ENCODE peak calls at places on chromosomes 2 and 18, in four cellular contexts. One of them, this sample, is unnamed.

GRCh38 chr2:109229094-109229675 is 100.2 kb downstream of the SH3RF3 start:
- DNase-seq in lower lobe of right lung: no peak
- DNase-seq in heart right ventricle: no peak
- DNase-seq in endothelial cell: no peak
- DNase-seq in this sample: no peak

GRCh38 chr2:42929985-42930581 is 137.7 kb upstream of the HAAO start:
- DNase-seq in lower lobe of right lung: no peak
- DNase-seq in heart right ventricle: peak
- DNase-seq in endothelial cell: no peak
- DNase-seq in this sample: no peak

GRCh38 chr2:190641469-190641868 is 7.4 kb upstream of the NAB1 start:
- DNase-seq in lower lobe of right lung: no peak
- DNase-seq in heart right ventricle: no peak
- DNase-seq in endothelial cell: no peak
- DNase-seq in this sample: no peak

GRCh38 chr2:162244559-162245031 is 1.4 kb upstream of the FAP start:
- DNase-seq in lower lobe of right lung: peak
- DNase-seq in heart right ventricle: no peak
- DNase-seq in endothelial cell: no peak
- DNase-seq in this sample: no peak

GRCh38 chr2:186603208-186603765 is 13.4 kb downstream of the ITGAV start:
- DNase-seq in lower lobe of right lung: no peak
- DNase-seq in heart right ventricle: no peak
- DNase-seq in endothelial cell: no peak
- DNase-seq in this sample: no peak

GRCh38 chr2:121910139-121910538 is 154.7 kb downstream of the TSN start:
- DNase-seq in lower lobe of right lung: no peak
- DNase-seq in heart right ventricle: no peak
- DNase-seq in endothelial cell: no peak
- DNase-seq in this sample: no peak

GRCh38 chr2:101616411-101616810 is 81.1 kb upstream of the MAP4K4 start:
- DNase-seq in lower lobe of right lung: no peak
- DNase-seq in heart right ventricle: no peak
- DNase-seq in endothelial cell: no peak
- DNase-seq in this sample: no peak

GRCh38 chr2:54303631-54304030 is 47.6 kb upstream of the TSPYL6 start:
- DNase-seq in lower lobe of right lung: no peak
- DNase-seq in heart right ventricle: no peak
- DNase-seq in endothelial cell: no peak
- DNase-seq in this sample: no peak

GRCh38 chr2:6919912-6920905 is 3.0 kb downstream of the RNF144A start:
- DNase-seq in lower lobe of right lung: no peak
- DNase-seq in heart right ventricle: no peak
- DNase-seq in endothelial cell: no peak
- DNase-seq in this sample: no peak

GRCh38 chr2:26970928-26971627 is 641 bp downstream of the MAPRE3 start:
- DNase-seq in lower lobe of right lung: no peak
- DNase-seq in heart right ventricle: peak
- DNase-seq in endothelial cell: no peak
- DNase-seq in this sample: no peak

GRCh38 chr2:27973592-27973991 is 83.1 kb downstream of the BABAM2 start:
- DNase-seq in lower lobe of right lung: no peak
- DNase-seq in heart right ventricle: no peak
- DNase-seq in endothelial cell: no peak
- DNase-seq in this sample: no peak
- TF ChIP-seq CTCF in lower lobe of right lung: no peak
- TF ChIP-seq CTCF in heart right ventricle: no peak
- TF ChIP-seq CTCF in endothelial cell: no peak
- TF ChIP-seq CTCF in this sample: no peak

GRCh38 chr18:47500930-47501329 is 249.5 kb upstream of the SKOR2 start:
- DNase-seq in lower lobe of right lung: no peak
- DNase-seq in heart right ventricle: no peak
- DNase-seq in endothelial cell: no peak
- DNase-seq in this sample: no peak
- TF ChIP-seq CTCF in lower lobe of right lung: no peak
- TF ChIP-seq CTCF in heart right ventricle: no peak
- TF ChIP-seq CTCF in endothelial cell: no peak
- TF ChIP-seq CTCF in this sample: no peak

GRCh38 chr2:207283356-207283755 is 117.6 kb upstream of the KLF7 start:
- DNase-seq in lower lobe of right lung: peak
- DNase-seq in heart right ventricle: no peak
- DNase-seq in endothelial cell: no peak
- DNase-seq in this sample: no peak
- TF ChIP-seq CTCF in lower lobe of right lung: peak
- TF ChIP-seq CTCF in heart right ventricle: no peak
- TF ChIP-seq CTCF in endothelial cell: no peak
- TF ChIP-seq CTCF in this sample: no peak

GRCh38 chr2:163884416-163884815 is 148.6 kb upstream of the FIGN start:
- DNase-seq in lower lobe of right lung: no peak
- DNase-seq in heart right ventricle: no peak
- DNase-seq in endothelial cell: no peak
- DNase-seq in this sample: no peak

GRCh38 chr2:163877316-163877715 is 141.5 kb upstream of the FIGN start:
- DNase-seq in lower lobe of right lung: no peak
- DNase-seq in heart right ventricle: no peak
- DNase-seq in endothelial cell: no peak
- DNase-seq in this sample: no peak

GRCh38 chr2:163878718-163879117 is 142.9 kb upstream of the FIGN start:
- DNase-seq in lower lobe of right lung: no peak
- DNase-seq in heart right ventricle: no peak
- DNase-seq in endothelial cell: peak
- DNase-seq in this sample: no peak
- TF ChIP-seq CTCF in lower lobe of right lung: peak
- TF ChIP-seq CTCF in heart right ventricle: no peak
- TF ChIP-seq CTCF in endothelial cell: peak
- TF ChIP-seq CTCF in this sample: peak

GRCh38 chr2:201621293-201621999 is 21.9 kb downstream of the TMEM237 start:
- DNase-seq in lower lobe of right lung: no peak
- DNase-seq in heart right ventricle: no peak
- DNase-seq in endothelial cell: no peak
- DNase-seq in this sample: no peak

GRCh38 chr2:201622306-201622705 is 21.0 kb downstream of the TMEM237 start:
- DNase-seq in lower lobe of right lung: no peak
- DNase-seq in heart right ventricle: no peak
- DNase-seq in endothelial cell: no peak
- DNase-seq in this sample: no peak

GRCh38 chr2:201618744-201619654 is 24.3 kb downstream of the TMEM237 start:
- DNase-seq in lower lobe of right lung: peak
- DNase-seq in heart right ventricle: peak
- DNase-seq in endothelial cell: peak
- DNase-seq in this sample: no peak
- TF ChIP-seq CTCF in lower lobe of right lung: peak
- TF ChIP-seq CTCF in heart right ventricle: no peak
- TF ChIP-seq CTCF in endothelial cell: no peak
- TF ChIP-seq CTCF in this sample: no peak

GRCh38 chr2:12064153-12064552 is 317.7 kb downstream of the LPIN1 start:
- DNase-seq in lower lobe of right lung: no peak
- DNase-seq in heart right ventricle: peak
- DNase-seq in endothelial cell: no peak
- DNase-seq in this sample: no peak
- TF ChIP-seq CTCF in lower lobe of right lung: no peak
- TF ChIP-seq CTCF in heart right ventricle: no peak
- TF ChIP-seq CTCF in endothelial cell: no peak
- TF ChIP-seq CTCF in this sample: no peak

GRCh38 chr2:119474371-119475224 is 42.9 kb downstream of the TMEM37 start:
- DNase-seq in lower lobe of right lung: no peak
- DNase-seq in heart right ventricle: no peak
- DNase-seq in endothelial cell: no peak
- DNase-seq in this sample: no peak

GRCh38 chr2:119475857-119476244 is 44.2 kb downstream of the TMEM37 start:
- DNase-seq in lower lobe of right lung: no peak
- DNase-seq in heart right ventricle: no peak
- DNase-seq in endothelial cell: no peak
- DNase-seq in this sample: no peak

GRCh38 chr2:119472749-119473148 is 41.1 kb downstream of the TMEM37 start:
- DNase-seq in lower lobe of right lung: no peak
- DNase-seq in heart right ventricle: no peak
- DNase-seq in endothelial cell: no peak
- DNase-seq in this sample: no peak

GRCh38 chr2:119475225-119475856 is 43.7 kb downstream of the TMEM37 start:
- DNase-seq in lower lobe of right lung: no peak
- DNase-seq in heart right ventricle: peak
- DNase-seq in endothelial cell: no peak
- DNase-seq in this sample: no peak

GRCh38 chr2:119473621-119474370 is 42.1 kb downstream of the TMEM37 start:
- DNase-seq in lower lobe of right lung: no peak
- DNase-seq in heart right ventricle: no peak
- DNase-seq in endothelial cell: no peak
- DNase-seq in this sample: no peak
- TF ChIP-seq CTCF in lower lobe of right lung: no peak
- TF ChIP-seq CTCF in heart right ventricle: no peak
- TF ChIP-seq CTCF in endothelial cell: no peak
- TF ChIP-seq CTCF in this sample: no peak

This sample was measured in GM12864.